ENCODE peak calls at places on chromosomes 12 and 14, in four cellular contexts. O is H1, S is HepG2, R is GM12878. J is an unnamed sample.

GRCh38 chr12:15146585-15146984 is 74.6 kb downstream of the RERG start:
- DNase-seq in R (no peak), S (no peak), O (no peak), J (no peak)

GRCh38 chr14:21734457-21735074 is 60.9 kb upstream of the OR4E1 start:
- DNase-seq in S (peak; percentile 75), O (no peak), R (peak; percentile 12), J (peak; percentile 48)

GRCh38 chr14:60951781-60952435 is 29.0 kb downstream of the TRMT5 start:
- DNase-seq in S (peak; percentile 29), O (no peak), R (no peak), J (no peak)

GRCh38 chr12:18439541-18439940 is 178.2 kb downstream of the PIK3C2G start:
- DNase-seq in R (no peak), S (no peak), O (no peak), J (no peak)

GRCh38 chr12:120006248-120006975 is 17.4 kb downstream of the BICDL1 start:
- DNase-seq in R (no peak), S (no peak), O (no peak), J (no peak)

GRCh38 chr12:49264466-49264872 is 413 bp upstream of the TUBA1C start:
- DNase-seq in R (no peak), S (no peak), O (no peak), J (peak; percentile 49)

GRCh38 chr14:89384023-89384422 is 33.0 kb downstream of the FOXN3 start:
- DNase-seq in O (no peak), S (no peak), R (peak; percentile 92), J (no peak)

GRCh38 chr12:70007687-70008086 is 182.7 kb downstream of the MYRFL start:
- DNase-seq in O (no peak), S (no peak), R (no peak), J (no peak)

GRCh38 chr12:58888131-58888783 is 32.0 kb downstream of the LRIG3 start:
- DNase-seq in O (no peak), S (no peak), R (no peak), J (no peak)

GRCh38 chr14:94173471-94173884 is 644 bp upstream of the PPP4R4 start:
- DNase-seq in R (no peak), S (no peak), O (no peak), J (no peak)

GRCh38 chr12:131007031-131007793 is 53.5 kb downstream of the ADGRD1 start:
- DNase-seq in O (no peak), R (no peak), S (peak; percentile 25), J (no peak)

GRCh38 chr14:62882967-62883366 is 162.3 kb downstream of the KCNH5 start:
- DNase-seq in S (no peak), O (no peak), R (no peak), J (no peak)

GRCh38 chr14:31113794-31114193 is 87.6 kb upstream of the STRN3 start:
- DNase-seq in R (no peak), S (no peak), O (no peak), J (no peak)

GRCh38 chr12:14836336-14837210 is 6.8 kb downstream of the ART4 start:
- DNase-seq in O (no peak), R (no peak), S (peak; percentile 68), J (no peak)

GRCh38 chr12:113292091-113292490 is 42.8 kb downstream of the SLC8B1 start:
- DNase-seq in O (no peak), S (no peak), R (no peak), J (no peak)

GRCh38 chr14:65847065-65847847 is 434.7 kb downstream of the FUT8 start:
- DNase-seq in R (peak; percentile 23), S (no peak), O (no peak), J (no peak)

GRCh38 chr12:40105265-40105514 is 691 bp downstream of the SLC2A13 start:
- DNase-seq in R (no peak), S (no peak), O (no peak), J (no peak)

GRCh38 chr14:47674546-47675238 is 713 bp downstream of the MDGA2 start:
- DNase-seq in O (no peak), R (no peak), S (no peak), J (peak; percentile 35)

GRCh38 chr14:21852061-21852664 is 178.5 kb upstream of the OR4E1 start:
- DNase-seq in S (peak; percentile 47), R (no peak), O (peak; percentile 27), J (peak; percentile 27)

GRCh38 chr14:96203116-96203515 is 1.5 kb upstream of the BDKRB2 start:
- DNase-seq in O (no peak), R (no peak), S (no peak), J (no peak)

GRCh38 chr12:124953689-124954405 is 35.1 kb downstream of the DHX37 start:
- DNase-seq in R (no peak), O (no peak), S (no peak), J (no peak)

DNA sequence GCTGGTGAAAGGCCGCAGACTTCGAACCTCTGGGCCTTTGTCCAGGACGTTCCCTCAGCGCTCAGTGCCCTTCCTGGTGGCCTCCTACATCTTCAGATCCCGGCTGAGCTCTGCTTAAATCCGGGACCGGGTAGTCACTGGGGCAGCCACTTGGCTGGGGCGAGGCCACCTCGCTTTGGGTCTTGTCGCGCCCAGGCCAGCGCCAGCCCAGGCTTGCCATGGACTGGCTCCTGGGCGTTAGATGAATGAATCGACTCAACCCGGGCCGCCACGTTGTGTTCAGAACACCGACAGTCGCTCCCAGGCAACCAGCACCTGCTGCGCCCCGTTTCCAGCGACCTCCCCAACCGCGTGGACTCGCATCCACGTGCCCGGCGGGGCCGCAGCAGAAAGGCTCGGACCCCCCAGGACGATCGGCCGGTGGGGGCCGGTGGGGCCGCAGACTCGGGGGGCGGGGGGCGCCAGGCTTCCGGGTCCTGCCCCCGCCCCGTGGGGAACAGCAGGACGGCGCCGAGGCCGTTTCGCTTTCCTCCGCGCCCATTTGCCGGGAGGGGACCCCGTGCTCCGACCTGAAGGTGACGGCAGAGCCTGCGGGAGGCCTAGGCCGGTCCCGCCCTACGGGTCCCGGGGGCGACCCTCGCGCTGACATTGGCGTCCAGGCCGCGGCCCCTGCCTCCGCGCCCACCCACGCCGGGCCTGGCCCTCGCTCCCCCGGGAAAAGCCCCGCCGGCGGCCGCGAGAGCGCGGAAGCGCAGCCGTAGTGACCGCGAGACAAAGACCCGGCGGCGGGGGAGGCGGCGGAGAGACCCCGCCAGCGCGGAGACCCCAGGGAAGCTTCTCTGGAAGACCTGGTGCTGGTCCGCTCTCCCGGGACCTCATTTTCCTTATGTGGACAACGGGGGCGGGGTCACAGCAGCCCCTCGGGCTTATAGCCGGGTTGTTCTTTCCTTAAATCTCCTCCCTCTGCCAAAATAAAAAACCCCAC is 37.3 kb upstream of the RCOR1 start:
- DNase-seq in S (no peak), O (no peak), R (no peak), J (no peak)
- TF ChIP-seq SUZ12 in S (no peak), O (no peak), R (no peak), J (no peak)

GRCh38 chr12:101935769-101936741 is 58.7 kb downstream of the DRAM1 start:
- DNase-seq in O (no peak), R (peak; percentile 94), S (no peak), J (no peak)
- TF ChIP-seq SP1 in O (no peak), R (peak; percentile 63), S (no peak), J (no peak)

GRCh38 chr12:73274972-73275371 is 1002.8 kb downstream of the TRHDE start:
- DNase-seq in S (no peak), O (no peak), R (no peak), J (no peak)
- TF ChIP-seq SUZ12 in S (no peak), O (no peak), R (no peak), J (no peak)

GRCh38 chr12:88865537-88865936 is 285.3 kb upstream of the KITLG start:
- DNase-seq in S (no peak), O (no peak), R (no peak), J (no peak)

GRCh38 chr12:88866881-88867280 is 286.6 kb upstream of the KITLG start:
- DNase-seq in S (no peak), R (no peak), O (no peak), J (no peak)

GRCh38 chr12:88868062-88868461 is 287.8 kb upstream of the KITLG start:
- DNase-seq in R (no peak), O (no peak), S (no peak), J (no peak)

GRCh38 chr12:88870000-88870737 is 289.9 kb upstream of the KITLG start:
- DNase-seq in S (no peak), O (no peak), R (no peak), J (no peak)
- TF ChIP-seq SP1 in S (no peak), O (no peak), R (no peak), J (no peak)

J was measured in HEK293T.